ENCODE peak calls at places on chromosomes 4 and X, in nine cellular contexts. One of them, this sample, is unnamed.

GRCh38 chr4:76589402-76589801 is 154.4 kb downstream of the SHROOM3 start:
- DNase-seq in sigmoid colon: no peak
- DNase-seq in NCI-H69: no peak
- DNase-seq in iPS-NIHi11: no peak
- DNase-seq in fibroblast of mammary gland: no peak
- DNase-seq in GM13977: no peak
- DNase-seq in A549: no peak
- DNase-seq in fibroblast of the conjunctiva: peak
- DNase-seq in activated CD8-positive, alpha-beta memory T cell treated with anti-CD3 and anti-CD28 coated beads, Interleukin-2, amount 50 U/mL, for 48 hours: no peak
- DNase-seq in this sample: no peak

GRCh38 chr4:2835978-2836377 is 7.7 kb upstream of the ADD1 start:
- DNase-seq in sigmoid colon: peak
- DNase-seq in NCI-H69: no peak
- DNase-seq in iPS-NIHi11: no peak
- DNase-seq in fibroblast of mammary gland: no peak
- DNase-seq in GM13977: no peak
- DNase-seq in A549: no peak
- DNase-seq in fibroblast of the conjunctiva: no peak
- DNase-seq in activated CD8-positive, alpha-beta memory T cell treated with anti-CD3 and anti-CD28 coated beads, Interleukin-2, amount 50 U/mL, for 48 hours: no peak
- DNase-seq in this sample: no peak

GRCh38 chrX:39450578-39450977 is 647.2 kb downstream of the BCOR start:
- DNase-seq in sigmoid colon: no peak
- DNase-seq in NCI-H69: no peak
- DNase-seq in iPS-NIHi11: no peak
- DNase-seq in fibroblast of mammary gland: no peak
- DNase-seq in GM13977: no peak
- DNase-seq in A549: no peak
- DNase-seq in fibroblast of the conjunctiva: no peak
- DNase-seq in activated CD8-positive, alpha-beta memory T cell treated with anti-CD3 and anti-CD28 coated beads, Interleukin-2, amount 50 U/mL, for 48 hours: no peak
- DNase-seq in this sample: no peak

GRCh38 chr4:52037730-52038108 is 380 bp downstream of the SGCB start:
- DNase-seq in sigmoid colon: peak
- DNase-seq in NCI-H69: peak
- DNase-seq in iPS-NIHi11: peak
- DNase-seq in fibroblast of mammary gland: peak
- DNase-seq in GM13977: peak
- DNase-seq in A549: peak
- DNase-seq in fibroblast of the conjunctiva: no peak
- DNase-seq in activated CD8-positive, alpha-beta memory T cell treated with anti-CD3 and anti-CD28 coated beads, Interleukin-2, amount 50 U/mL, for 48 hours: peak
- DNase-seq in this sample: no peak

GRCh38 chr4:80333121-80333520 is 2.4 kb upstream of the CFAP299 start:
- DNase-seq in sigmoid colon: no peak
- DNase-seq in NCI-H69: no peak
- DNase-seq in iPS-NIHi11: no peak
- DNase-seq in fibroblast of mammary gland: no peak
- DNase-seq in GM13977: no peak
- DNase-seq in A549: no peak
- DNase-seq in fibroblast of the conjunctiva: no peak
- DNase-seq in activated CD8-positive, alpha-beta memory T cell treated with anti-CD3 and anti-CD28 coated beads, Interleukin-2, amount 50 U/mL, for 48 hours: no peak
- DNase-seq in this sample: no peak

GRCh38 chrX:144790148-144790547 is 457.2 kb upstream of the SPANXN1 start:
- DNase-seq in sigmoid colon: no peak
- DNase-seq in NCI-H69: no peak
- DNase-seq in iPS-NIHi11: no peak
- DNase-seq in fibroblast of mammary gland: no peak
- DNase-seq in GM13977: no peak
- DNase-seq in A549: no peak
- DNase-seq in fibroblast of the conjunctiva: no peak
- DNase-seq in activated CD8-positive, alpha-beta memory T cell treated with anti-CD3 and anti-CD28 coated beads, Interleukin-2, amount 50 U/mL, for 48 hours: no peak
- DNase-seq in this sample: no peak

GRCh38 chr4:100299019-100299418 is 108.8 kb upstream of the DDIT4L start:
- DNase-seq in sigmoid colon: no peak
- DNase-seq in NCI-H69: no peak
- DNase-seq in iPS-NIHi11: peak
- DNase-seq in fibroblast of mammary gland: peak
- DNase-seq in GM13977: no peak
- DNase-seq in A549: no peak
- DNase-seq in fibroblast of the conjunctiva: peak
- DNase-seq in activated CD8-positive, alpha-beta memory T cell treated with anti-CD3 and anti-CD28 coated beads, Interleukin-2, amount 50 U/mL, for 48 hours: no peak
- DNase-seq in this sample: no peak

GRCh38 chrX:9912341-9912740 is 54.8 kb upstream of the CLDN34 start:
- DNase-seq in sigmoid colon: no peak
- DNase-seq in NCI-H69: peak
- DNase-seq in iPS-NIHi11: peak
- DNase-seq in fibroblast of mammary gland: no peak
- DNase-seq in GM13977: no peak
- DNase-seq in A549: no peak
- DNase-seq in fibroblast of the conjunctiva: no peak
- DNase-seq in activated CD8-positive, alpha-beta memory T cell treated with anti-CD3 and anti-CD28 coated beads, Interleukin-2, amount 50 U/mL, for 48 hours: no peak
- DNase-seq in this sample: no peak

GRCh38 chr4:7240341-7240740 is 48.0 kb downstream of the SORCS2 start:
- DNase-seq in sigmoid colon: no peak
- DNase-seq in NCI-H69: peak
- DNase-seq in iPS-NIHi11: no peak
- DNase-seq in fibroblast of mammary gland: no peak
- DNase-seq in GM13977: no peak
- DNase-seq in A549: no peak
- DNase-seq in fibroblast of the conjunctiva: no peak
- DNase-seq in activated CD8-positive, alpha-beta memory T cell treated with anti-CD3 and anti-CD28 coated beads, Interleukin-2, amount 50 U/mL, for 48 hours: no peak
- DNase-seq in this sample: no peak

GRCh38 chr4:64146030-64146429 is 263.2 kb downstream of the TECRL start:
- DNase-seq in sigmoid colon: no peak
- DNase-seq in NCI-H69: no peak
- DNase-seq in iPS-NIHi11: no peak
- DNase-seq in fibroblast of mammary gland: no peak
- DNase-seq in GM13977: no peak
- DNase-seq in A549: no peak
- DNase-seq in fibroblast of the conjunctiva: no peak
- DNase-seq in activated CD8-positive, alpha-beta memory T cell treated with anti-CD3 and anti-CD28 coated beads, Interleukin-2, amount 50 U/mL, for 48 hours: no peak
- DNase-seq in this sample: no peak

GRCh38 chr4:98203406-98204235 is 57.6 kb upstream of the RAP1GDS1 start:
- DNase-seq in sigmoid colon: no peak
- DNase-seq in NCI-H69: no peak
- DNase-seq in iPS-NIHi11: no peak
- DNase-seq in fibroblast of mammary gland: no peak
- DNase-seq in GM13977: peak
- DNase-seq in A549: no peak
- DNase-seq in fibroblast of the conjunctiva: no peak
- DNase-seq in activated CD8-positive, alpha-beta memory T cell treated with anti-CD3 and anti-CD28 coated beads, Interleukin-2, amount 50 U/mL, for 48 hours: no peak
- DNase-seq in this sample: no peak

GRCh38 chr4:63901311-63901710 is 507.9 kb downstream of the TECRL start:
- DNase-seq in sigmoid colon: no peak
- DNase-seq in NCI-H69: no peak
- DNase-seq in iPS-NIHi11: peak
- DNase-seq in fibroblast of mammary gland: no peak
- DNase-seq in GM13977: no peak
- DNase-seq in A549: no peak
- DNase-seq in fibroblast of the conjunctiva: no peak
- DNase-seq in activated CD8-positive, alpha-beta memory T cell treated with anti-CD3 and anti-CD28 coated beads, Interleukin-2, amount 50 U/mL, for 48 hours: no peak
- DNase-seq in this sample: no peak

This sample was measured in NCI-H460.